ENCODE peak calls at places on chromosomes 4 and X, in seven cellular contexts. B, G, I, W, P, O and Z are unnamed samples.
A peak's percentile ranks its signal among the peaks of the same experiment; 100 is the strongest.

GRCh38 chr4:15368906-15369305 is 58.9 kb upstream of the C1QTNF7 start:
- DNase-seq in W (peak; percentile 89), B (no peak), P (no peak), G (no peak), I (no peak), O (no peak), Z (no peak)

GRCh38 chrX:134025986-134026731 is 40.8 kb upstream of the GPC3 start:
- DNase-seq in B (no peak), I (no peak), P (no peak), W (no peak), O (peak; percentile 22), G (no peak), Z (no peak)

GRCh38 chr4:114132830-114133229 is 153.4 kb upstream of the ARSJ start:
- DNase-seq in O (no peak), P (no peak), W (peak; percentile 5), B (no peak), I (no peak), G (no peak), Z (no peak)

GRCh38 chrX:53000447-53001208 is 42.3 kb upstream of the FAM156A start:
- DNase-seq in B (peak; percentile 11), O (no peak), G (no peak), I (no peak), W (no peak), P (no peak), Z (no peak)

GRCh38 chr4:148649669-148650331 is 207.6 kb upstream of the NR3C2 start:
- DNase-seq in G (no peak), I (no peak), P (no peak), W (no peak), O (no peak), B (no peak), Z (no peak)

GRCh38 chrX:71637848-71638247 is 19.5 kb upstream of the CXCR3 start:
- DNase-seq in G (no peak), B (no peak), O (no peak), I (no peak), W (peak; percentile 34), P (no peak), Z (no peak)

GRCh38 chr4:185748901-185749390 is 63.0 kb downstream of the SORBS2 start:
- DNase-seq in I (no peak), P (no peak), B (no peak), O (no peak), G (no peak), W (no peak), Z (no peak)

GRCh38 chr4:68368566-68369473 is 18.9 kb upstream of the YTHDC1 start:
- DNase-seq in G (no peak), P (no peak), B (no peak), I (peak; percentile 29), O (no peak), W (peak; percentile 70), Z (no peak)

GRCh38 chr4:22491939-22492338 is 23.9 kb downstream of the ADGRA3 start:
- DNase-seq in G (no peak), I (no peak), O (no peak), P (no peak), B (no peak), W (no peak), Z (no peak)

GRCh38 chr4:89939994-89940393 is 45.3 kb downstream of the MMRN1 start:
- DNase-seq in G (no peak), B (no peak), O (no peak), W (no peak), I (peak; percentile 36), P (no peak), Z (no peak)

GRCh38 chrX:73830489-73831414 is 267.8 kb downstream of the CHIC1 start:
- DNase-seq in I (no peak), B (no peak), W (no peak), G (no peak), P (no peak), O (no peak), Z (no peak)

GRCh38 chrX:69424161-69424560 is 80.0 kb upstream of the NALF2 start:
- DNase-seq in W (peak; percentile 1), I (no peak), G (no peak), B (no peak), P (no peak), O (peak; percentile 8), Z (no peak)